ENCODE peak calls at places on chromosomes 6 and 20, in eight cellular contexts. K is sigmoid colon; I is CD4-positive, alpha-beta T cell; G is uterus; A is CD8-positive, alpha-beta memory T cell; F is tibial nerve; Q is transverse colon; Y is right cardiac atrium. H is an unnamed sample.
A peak's percentile ranks its signal among the peaks of the same experiment; 100 is the strongest.

GRCh38 chr6:22250486-22250885 is 46.4 kb downstream of the PRL start:
- DNase-seq in Q (no peak), Y (no peak), G (no peak), K (no peak), A (no peak), F (no peak), I (no peak), H (no peak)

GRCh38 chr20:32709528-32710121 is 33.6 kb downstream of the COMMD7 start:
- DNase-seq in G (no peak), Q (no peak), K (no peak), I (no peak), F (no peak), A (no peak), Y (no peak), H (peak; percentile 30)

GRCh38 chr20:59159822-59160740 is 3.5 kb upstream of the ZNF831 start:
- DNase-seq in G (no peak), A (peak; percentile 37), Q (peak; percentile 40), F (no peak), I (no peak), K (no peak), Y (no peak), H (no peak)

GRCh38 chr6:104404377-104404776 is 455.3 kb downstream of the HACE1 start:
- DNase-seq in G (no peak), Q (no peak), A (no peak), F (no peak), I (no peak), Y (no peak), K (no peak), H (no peak)

GRCh38 chr6:150057501-150057951 is 11.4 kb downstream of the ULBP3 start:
- DNase-seq in F (no peak), Y (no peak), K (no peak), A (no peak), I (no peak), G (no peak), Q (no peak), H (no peak)

GRCh38 chr6:30508890-30509736 is 19.8 kb downstream of the HLA-E start:
- DNase-seq in F (no peak), Y (no peak), G (no peak), A (peak; percentile 79), Q (no peak), I (no peak), K (no peak), H (no peak)

GRCh38 chr6:165010556-165011535 is 298.6 kb downstream of the C6orf118 start:
- DNase-seq in F (no peak), K (no peak), G (no peak), I (no peak), A (no peak), Q (no peak), Y (no peak), H (no peak)

GRCh38 chr6:73743556-73743955 is 47.6 kb downstream of the CD109 start:
- DNase-seq in F (no peak), I (no peak), Y (no peak), Q (no peak), G (no peak), K (no peak), A (no peak), H (no peak)

GRCh38 chr6:11806561-11807317 is 28.1 kb upstream of the ADTRP start:
- DNase-seq in Y (no peak), G (no peak), A (no peak), I (no peak), K (no peak), Q (no peak), F (no peak), H (no peak)

GRCh38 chr20:2687514-2687913 is 5.1 kb upstream of the EBF4 start:
- DNase-seq in Q (no peak), A (no peak), F (no peak), G (no peak), K (peak; percentile 29), Y (no peak), I (no peak), H (no peak)

GRCh38 chr20:50784464-50784863 is 10.4 kb upstream of the BCAS4 start:
- DNase-seq in A (no peak), I (no peak), F (no peak), K (peak; percentile 5), G (no peak), Q (no peak), Y (no peak), H (no peak)

GRCh38 chr6:65927141-65927540 is 220.1 kb upstream of the EYS start:
- DNase-seq in G (no peak), A (no peak), K (no peak), Q (no peak), Y (no peak), F (no peak), I (no peak), H (no peak)

DNA sequence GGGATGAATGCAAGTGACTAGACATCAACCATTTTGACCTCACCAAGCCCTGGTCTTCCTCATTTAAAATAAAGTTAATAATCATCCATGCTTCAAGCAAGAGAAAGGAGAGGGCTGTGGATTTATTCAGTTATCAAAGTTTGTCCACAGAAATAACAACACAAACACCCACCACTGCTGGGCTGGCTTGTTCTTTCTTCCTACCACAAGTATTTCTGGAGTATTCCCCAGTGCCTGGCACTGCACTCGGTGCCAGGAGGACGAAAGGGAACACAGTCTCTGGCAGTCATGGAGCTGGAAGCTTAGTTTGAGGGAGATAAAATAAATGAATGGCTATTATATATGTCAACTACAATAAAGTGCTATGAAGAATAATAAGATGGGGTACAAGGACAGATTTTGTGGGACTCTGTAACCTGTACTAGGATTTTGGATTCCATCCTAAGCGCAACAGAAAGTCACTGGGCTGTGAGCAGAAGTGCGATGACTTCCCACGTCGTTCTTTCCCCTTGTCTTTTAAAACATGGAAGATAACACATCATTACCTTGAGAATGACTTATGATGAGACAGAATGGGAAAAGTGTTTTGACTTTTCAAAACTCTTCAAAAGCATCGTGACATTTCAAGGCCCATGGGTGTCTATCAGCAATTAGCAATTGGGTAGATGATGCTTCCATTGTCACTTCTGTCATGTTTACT is 74.5 kb upstream of the TRAF3IP2 start:
- DNase-seq in I (no peak), K (no peak), Q (no peak), F (no peak), G (no peak), Y (no peak), A (no peak), H (peak; percentile 34)
- H3K27ac ChIP-seq in I (no peak overlapping the region), K (no peak overlapping the region), Q (no peak overlapping the region), F (no peak overlapping the region), G (no peak overlapping the region), Y (peak overlapping the region; percentile 16), A (no peak overlapping the region), H (no peak overlapping the region)

DNA sequence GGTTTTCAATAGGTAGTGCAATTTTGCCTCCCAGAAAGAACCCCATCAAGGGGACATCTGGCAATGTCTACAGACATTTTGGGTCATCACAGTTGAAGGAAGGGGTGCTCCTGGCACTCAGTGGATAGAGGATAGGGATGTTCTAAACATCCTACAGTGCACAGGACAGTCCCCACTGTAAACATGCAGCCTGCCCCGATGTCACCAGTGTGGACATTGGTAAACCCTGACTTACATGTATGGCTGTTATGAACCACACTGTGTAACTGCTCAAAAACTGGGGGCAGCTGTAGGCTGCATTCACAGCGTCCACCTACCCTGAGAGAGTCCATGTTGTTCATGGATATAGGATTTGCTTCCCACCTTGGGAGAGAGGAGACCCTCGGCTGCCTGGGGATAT is 79.3 kb upstream of the FOXQ1 start:
- DNase-seq in K (no peak), Y (no peak), A (no peak), G (no peak), I (no peak), Q (no peak), F (no peak), H (no peak)
- H3K27me3 ChIP-seq in K (peaks cover 5% of the 10 kb centered on the region), Y (no peaks in the 10 kb centered on the region), A (no peaks in the 10 kb centered on the region), G (no peaks in the 10 kb centered on the region), I (no peaks in the 10 kb centered on the region), Q (no peaks in the 10 kb centered on the region), F (no peaks in the 10 kb centered on the region), H (no peaks in the 10 kb centered on the region)

GRCh38 chr20:58099956-58100730 is 128.3 kb downstream of the ANKRD60 start:
- DNase-seq in I (no peak), Q (no peak), K (no peak), A (no peak), G (no peak), Y (no peak), F (no peak), H (no peak)
- H3K27ac ChIP-seq in I (no peak overlapping the region), Q (no peak overlapping the region), K (no peak overlapping the region), A (no peak overlapping the region), G (no peak overlapping the region), Y (no peak overlapping the region), F (no peak overlapping the region), H (no peak overlapping the region)

DNA sequence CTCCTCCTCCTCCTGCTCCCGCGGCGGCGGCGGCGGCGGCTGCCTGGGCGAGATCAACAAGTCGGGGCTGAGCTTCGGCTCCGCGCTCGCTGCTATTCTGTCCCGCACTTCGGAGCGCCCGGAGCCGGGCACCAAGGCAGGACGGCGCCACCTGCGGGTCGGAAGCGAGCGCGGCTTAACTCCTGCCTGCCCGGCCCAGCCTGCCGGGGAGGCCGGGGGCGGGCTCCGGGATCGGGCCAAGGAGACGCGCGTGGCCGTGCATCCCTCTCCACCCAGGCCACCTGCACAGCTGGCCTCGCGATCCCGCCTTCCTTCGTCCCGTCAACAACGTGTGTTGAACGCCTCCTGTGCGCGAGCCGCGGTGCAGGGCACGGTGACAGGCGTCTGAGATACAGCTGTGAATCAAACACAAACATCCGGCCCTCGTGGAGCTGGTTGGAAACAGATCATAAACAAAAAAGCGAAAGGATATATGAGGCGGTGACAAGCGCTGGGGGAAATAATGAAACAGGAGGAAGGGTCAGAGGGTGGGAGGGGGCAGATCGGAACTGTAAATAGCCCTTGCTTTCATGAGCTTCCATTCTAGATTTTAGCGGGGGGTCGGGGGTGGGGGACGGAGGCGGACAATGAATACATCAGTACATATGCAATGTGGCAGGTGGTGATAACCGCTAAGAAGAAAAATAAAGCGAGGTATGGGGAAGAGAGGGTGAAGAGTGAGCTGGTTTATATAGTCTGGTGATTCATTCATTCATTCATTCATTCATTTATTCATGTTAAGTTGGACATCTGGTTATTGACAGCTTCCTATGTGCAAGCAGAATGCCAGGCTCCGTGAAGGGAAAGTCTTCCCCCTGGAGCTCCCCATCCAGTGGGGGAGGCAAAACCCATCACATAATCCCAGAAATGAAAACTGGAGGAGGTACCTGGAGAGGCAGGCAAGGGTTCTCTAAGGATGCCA is 2.0 kb upstream of the KCNB1 start:
- DNase-seq in I (peak; percentile 27), G (peak; percentile 79), A (peak; percentile 45), F (peak; percentile 67), Q (peak; percentile 76), K (peak; percentile 92), Y (peak; percentile 86), H (peak; percentile 75)
- H3K27me3 ChIP-seq in I (peaks cover 76% of the 10 kb centered on the region), G (no peaks in the 10 kb centered on the region), A (peaks cover 16% of the 10 kb centered on the region), F (no peaks in the 10 kb centered on the region), Q (peaks cover 64% of the 10 kb centered on the region), K (no peaks in the 10 kb centered on the region), Y (no peaks in the 10 kb centered on the region), H (peaks cover 8% of the 10 kb centered on the region)

GRCh38 chr20:54004397-54004940 is 65.9 kb downstream of the BCAS1 start:
- DNase-seq in I (no peak), G (no peak), A (no peak), K (no peak), Q (no peak), F (no peak), Y (no peak), H (no peak)

GRCh38 chr20:54002056-54002575 is 68.3 kb downstream of the BCAS1 start:
- DNase-seq in A (no peak), F (no peak), I (no peak), K (no peak), Q (no peak), Y (no peak), G (no peak), H (no peak)

GRCh38 chr20:54000914-54001313 is 69.5 kb downstream of the BCAS1 start:
- DNase-seq in Q (no peak), F (no peak), I (no peak), K (no peak), A (no peak), Y (no peak), G (no peak), H (no peak)

GRCh38 chr20:54002741-54003140 is 67.7 kb downstream of the BCAS1 start:
- DNase-seq in G (no peak), Y (no peak), K (no peak), Q (no peak), I (no peak), F (no peak), A (no peak), H (no peak)

GRCh38 chr20:54005524-54005923 is 64.9 kb downstream of the BCAS1 start:
- DNase-seq in F (no peak), G (no peak), K (no peak), Q (no peak), I (no peak), A (no peak), Y (no peak), H (no peak)
- H3K27ac ChIP-seq in F (no peak overlapping the region), G (no peak overlapping the region), K (no peak overlapping the region), Q (no peak overlapping the region), I (no peak overlapping the region), A (no peak overlapping the region), Y (no peak overlapping the region), H (no peak overlapping the region)